ENCODE peak calls at places on chromosomes 6 and 20, in five cellular contexts. L is PC-9, W is left lung, M is lung, D is esophagus squamous epithelium. H is an unnamed sample. For H3K9me3, the result is how much of the 10 kb centered on the place peaks cover.

GRCh38 chr6:110543106-110543505 is 66.7 kb upstream of the SLC22A16 start:
- DNase-seq in M (no peak), D (no peak), W (no peak), L (peak), H (no peak)

GRCh38 chr6:72659754-72660153 is 37.9 kb downstream of the KCNQ5 start:
- DNase-seq in M (no peak), L (no peak), D (no peak), W (no peak), H (no peak)

GRCh38 chr20:44776977-44777376 is 31.3 kb downstream of the KCNK15 start:
- DNase-seq in W (no peak), M (no peak), D (no peak), L (no peak), H (no peak)

GRCh38 chr20:32010096-32010495 is at the start of gene CCM2L:
- DNase-seq in W (no peak), L (no peak), D (no peak), M (no peak), H (no peak)

GRCh38 chr6:33688451-33689147 is 22.9 kb downstream of the UQCC2 start:
- DNase-seq in W (no peak), L (no peak), D (no peak), M (no peak), H (no peak)

GRCh38 chr6:37365791-37366190 is 12.0 kb downstream of the RNF8 start:
- DNase-seq in D (no peak), W (no peak), L (no peak), M (no peak), H (no peak)

GRCh38 chr6:166202321-166202733 is 34.7 kb upstream of the TBXT start:
- DNase-seq in L (no peak), D (no peak), M (no peak), W (no peak), H (no peak)

GRCh38 chr6:64483956-64484499 is 848.4 kb downstream of the PHF3 start:
- DNase-seq in L (no peak), W (no peak), D (no peak), M (no peak), H (no peak)

GRCh38 chr6:20882014-20882413 is 347.8 kb downstream of the CDKAL1 start:
- DNase-seq in D (no peak), M (no peak), L (no peak), W (no peak), H (no peak)

GRCh38 chr6:34491091-34491430 is 25.2 kb downstream of the PACSIN1 start:
- DNase-seq in L (no peak), D (no peak), W (no peak), M (no peak), H (no peak)

GRCh38 chr6:75206338-75207210 is 721 bp upstream of the COL12A1 start:
- DNase-seq in D (no peak), L (no peak), W (peak), M (no peak), H (no peak)

GRCh38 chr6:8642854-8643253 is 207.5 kb upstream of the SLC35B3 start:
- DNase-seq in M (no peak), L (no peak), W (no peak), D (no peak), H (no peak)

GRCh38 chr20:49187330-49188100 is 619 bp downstream of the STAU1 start:
- DNase-seq in D (no peak), W (no peak), M (peak), L (no peak), H (no peak)

GRCh38 chr6:119445666-119446622 is 96.4 kb upstream of the MAN1A1 start:
- DNase-seq in W (no peak), L (peak), D (no peak), M (no peak), H (no peak)

GRCh38 chr20:56386219-56386618 is 5.8 kb downstream of the AURKA start:
- DNase-seq in M (no peak), D (no peak), W (no peak), L (no peak), H (peak)

GRCh38 chr20:31572042-31572700 is 32.9 kb upstream of the ID1 start:
- DNase-seq in L (no peak), M (no peak), D (no peak), W (no peak), H (no peak)

GRCh38 chr6:38310061-38310460 is 329.7 kb downstream of the BTBD9 start:
- DNase-seq in L (no peak), D (no peak), W (no peak), M (peak), H (no peak)

GRCh38 chr6:27178860-27179259 is 68.6 kb upstream of the PRSS16 start:
- DNase-seq in D (no peak), W (no peak), M (no peak), L (no peak), H (no peak)

GRCh38 chr20:7085448-7085847 is 318.0 kb downstream of the BMP2 start:
- DNase-seq in W (no peak), L (no peak), D (no peak), M (no peak), H (no peak)

DNA sequence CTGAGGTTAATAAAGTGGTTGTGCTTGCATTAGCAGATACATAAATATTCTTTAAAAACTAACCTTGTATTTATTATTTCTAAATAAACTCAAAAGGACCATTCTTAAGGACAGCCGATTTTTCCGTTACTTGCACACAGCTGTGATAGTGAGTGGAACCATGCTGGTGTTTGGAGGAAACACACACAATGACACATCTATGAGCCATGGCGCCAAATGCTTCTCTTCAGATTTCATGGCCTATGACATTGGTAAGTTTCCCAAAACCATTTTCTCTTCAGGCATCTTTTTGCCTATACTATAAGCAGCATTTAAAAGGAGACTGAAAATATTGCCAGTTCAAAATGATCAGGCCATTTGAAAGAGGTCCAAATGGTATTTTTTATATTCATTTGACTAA is 92.3 kb downstream of the ATRN start:
- DNase-seq in W (no peak), M (no peak), D (no peak), L (no peak), H (no peak)
- TF ChIP-seq CTCF in W (no peak), M (no peak), D (no peak), L (no peak), H (no peak)

DNA sequence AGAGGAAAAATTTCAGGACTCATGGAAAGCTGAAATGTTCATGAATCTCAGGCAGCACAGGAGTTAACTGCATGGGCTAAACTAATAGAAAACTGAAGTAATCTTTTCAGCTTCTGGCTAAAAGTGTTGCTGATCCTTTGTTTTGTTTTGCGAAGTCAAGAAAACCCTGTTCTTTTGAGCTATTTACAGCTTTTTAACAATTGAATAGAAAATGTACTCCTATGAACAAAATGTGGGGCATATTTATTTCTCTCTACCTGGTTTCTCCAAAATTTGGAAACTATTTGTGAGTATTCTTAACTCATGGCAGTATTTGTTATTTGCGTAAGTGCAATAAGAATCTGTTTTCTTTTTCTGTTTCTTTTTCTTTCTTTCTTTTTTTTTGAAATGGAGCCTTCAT is 818.8 kb upstream of the CITED2 start:
- DNase-seq in M (no peak), L (no peak), D (no peak), W (no peak), H (no peak)
- H3K9me3 ChIP-seq in M (under half), L (under half), D (under half), W (under half), H (under half)

DNA sequence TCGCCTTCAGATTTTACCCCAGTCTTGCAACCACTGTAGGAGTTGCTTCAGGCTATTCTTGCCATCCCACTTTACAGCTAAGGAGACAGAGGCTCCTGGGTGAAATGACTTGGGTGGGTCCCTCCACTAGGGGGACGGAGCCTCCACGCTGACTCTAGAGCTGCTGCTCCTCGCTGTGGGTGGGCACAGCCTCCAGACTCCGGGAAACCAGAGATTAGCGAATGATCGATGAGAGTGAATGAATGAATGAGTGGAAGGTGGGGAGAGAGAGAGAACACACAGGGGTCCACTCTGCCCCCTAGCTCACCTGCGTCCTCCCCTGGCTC is 10.4 kb downstream of the ZBP1 start:
- DNase-seq in D (no peak), W (no peak), L (no peak), M (no peak), H (no peak)
- H3K4me3 ChIP-seq in D (no peak), W (no peak), L (no peak), M (no peak), H (no peak)

DNA sequence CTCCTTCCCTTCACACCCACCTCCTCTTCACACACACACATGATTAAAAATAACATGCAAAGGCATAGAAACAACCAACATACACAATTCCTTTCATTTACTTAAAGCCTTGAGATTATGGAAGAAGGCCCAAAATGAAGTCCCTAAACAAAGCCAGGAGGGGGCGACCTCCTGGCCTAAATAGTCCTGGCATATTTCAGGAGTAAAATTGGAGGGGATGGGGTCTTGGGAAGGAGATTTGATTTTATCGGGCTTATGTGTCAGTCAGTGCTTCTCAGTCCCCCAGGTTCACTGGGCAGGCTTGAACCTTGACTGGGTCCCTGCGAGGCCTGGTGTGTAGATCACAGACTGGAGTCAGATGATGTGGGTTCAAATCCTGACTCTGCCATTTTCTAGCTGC is 266.4 kb downstream of the SAMD5 start:
- DNase-seq in D (no peak), W (no peak), L (no peak), M (no peak), H (no peak)
- TF ChIP-seq CTCF in D (no peak), W (no peak), L (peak), M (no peak), H (no peak)

DNA sequence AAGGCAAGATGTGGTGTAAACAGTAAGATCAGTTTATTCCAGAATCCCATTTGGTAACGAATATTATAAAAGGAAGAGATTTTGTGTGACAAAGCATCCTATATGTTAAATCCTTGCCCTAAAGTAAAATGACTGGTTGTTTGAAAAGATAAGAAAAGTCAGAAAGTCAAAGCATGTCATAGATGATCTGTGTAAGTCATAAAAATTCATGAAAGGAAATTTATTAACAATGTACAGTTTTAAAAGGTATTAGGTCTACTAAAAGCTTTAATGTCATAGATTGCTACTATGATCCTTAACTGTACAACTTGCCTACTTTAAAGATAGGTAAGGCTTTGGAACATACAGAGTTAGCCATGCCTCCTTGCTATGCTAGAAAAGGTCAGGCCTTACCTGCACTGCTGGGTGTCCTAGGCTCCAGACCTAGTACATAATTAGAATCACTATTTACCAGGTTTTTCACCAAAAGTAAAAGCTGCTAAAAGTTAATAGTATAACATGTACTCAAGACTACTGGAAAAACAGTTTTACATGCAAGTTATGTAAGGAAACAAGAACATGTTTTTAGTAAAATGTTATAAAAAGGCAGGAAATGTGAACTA is 1090.1 kb upstream of the ADGRB3 start:
- DNase-seq in M (no peak), L (no peak), D (no peak), W (no peak), H (no peak)
- H3K9me3 ChIP-seq in M (under half), L (under half), D (under half), W (under half), H (under half)